ENCODE peak calls at places on chromosomes 13 and 19, in six cellular contexts. P is M059J, Z is GM18507, K is posterior cingulate gyrus, A is HEK293T, D is T-helper 9 cell. J is an unnamed sample.

GRCh38 chr13:83884141-83884540 is 1.9 kb upstream of the SLITRK1 start:
- DNase-seq in Z (no peak), P (no peak), D (no peak), K (no peak), A (no peak), J (no peak)

GRCh38 chr13:48730971-48731658 is 77.4 kb downstream of the CYSLTR2 start:
- DNase-seq in Z (no peak), D (no peak), P (peak), K (no peak), A (no peak), J (no peak)

GRCh38 chr13:83065136-83065535 is 817.1 kb downstream of the SLITRK1 start:
- DNase-seq in D (no peak), P (peak), K (no peak), Z (no peak), A (no peak), J (no peak)

GRCh38 chr19:10655457-10656312 is 1.5 kb downstream of the ILF3 start:
- DNase-seq in K (no peak), D (no peak), A (no peak), Z (no peak), P (peak), J (peak)

GRCh38 chr19:16897572-16898056 is 8.8 kb downstream of the F2RL3 start:
- DNase-seq in Z (no peak), P (no peak), A (no peak), K (no peak), D (no peak), J (no peak)

GRCh38 chr19:56099638-56100539 is 21.2 kb downstream of the ZNF787 start:
- DNase-seq in D (no peak), P (no peak), A (no peak), K (no peak), Z (no peak), J (no peak)

GRCh38 chr13:42110410-42111155 is 62.1 kb downstream of the DGKH start:
- DNase-seq in D (peak), P (peak), A (peak), Z (peak), K (no peak), J (peak)

GRCh38 chr19:33426621-33427475 is 53.3 kb downstream of the CEBPG start:
- DNase-seq in K (no peak), A (no peak), Z (no peak), D (no peak), P (no peak), J (no peak)

GRCh38 chr19:32976223-32976805 is 4.3 kb downstream of the FAAP24 start:
- DNase-seq in K (peak), P (peak), D (peak), A (peak), Z (no peak), J (peak)

GRCh38 chr13:37134411-37135041 is 29.1 kb upstream of the CSNK1A1L start:
- DNase-seq in P (peak), A (peak), Z (no peak), D (no peak), K (no peak), J (no peak)

GRCh38 chr13:87684850-87685735 is 13.9 kb downstream of the SLITRK5 start:
- DNase-seq in D (no peak), A (no peak), K (no peak), P (no peak), Z (no peak), J (no peak)

GRCh38 chr13:67408823-67409222 is 178.7 kb upstream of the PCDH9 start:
- DNase-seq in A (no peak), K (no peak), Z (no peak), D (no peak), P (no peak), J (no peak)

GRCh38 chr19:30778961-30779690 is 406.9 kb downstream of the ZNF536 start:
- DNase-seq in A (no peak), P (no peak), Z (no peak), K (no peak), D (no peak), J (no peak)

GRCh38 chr19:49231804-49232203 is 74.2 kb downstream of the TRPM4 start:
- DNase-seq in P (no peak), A (no peak), Z (no peak), K (no peak), D (no peak), J (no peak)

GRCh38 chr13:80141114-80141849 is 199.6 kb downstream of the SPRY2 start:
- DNase-seq in P (peak), Z (no peak), D (no peak), K (peak), A (peak), J (no peak)

GRCh38 chr19:49916839-49917733 is 11.9 kb upstream of the ATF5 start:
- DNase-seq in D (no peak), A (peak), K (no peak), Z (no peak), P (no peak), J (no peak)

GRCh38 chr19:8571006-8571411 is 6.2 kb downstream of the MYO1F start:
- DNase-seq in P (peak), Z (no peak), K (peak), D (peak), A (no peak), J (no peak)

GRCh38 chr19:35179830-35180229 is 25.3 kb downstream of the FXYD5 start:
- DNase-seq in P (no peak), K (no peak), D (no peak), Z (no peak), A (no peak), J (no peak)

GRCh38 chr13:73714522-73714921 is 419.7 kb downstream of the KLF12 start:
- DNase-seq in K (no peak), Z (no peak), D (no peak), P (no peak), A (no peak), J (no peak)

GRCh38 chr19:11887618-11888531 is at the start of gene ZNF69:
- DNase-seq in D (peak), P (peak), K (peak), A (no peak), Z (no peak), J (peak)

GRCh38 chr19:460877-461609 is at the start of gene SHC2:
- DNase-seq in P (no peak), K (no peak), Z (no peak), D (no peak), A (peak), J (peak)

GRCh38 chr19:41746593-41747227 is 8.6 kb upstream of the CEACAM6 start:
- DNase-seq in P (peak), Z (peak), A (peak), D (peak), K (peak), J (peak)

J was measured in SK-N-SH.